ENCODE peak calls at places on chromosomes 2 and 18, in six cellular contexts. One of them, this sample, is unnamed.

GRCh38 chr2:203758841-203759691 is 52.6 kb downstream of the CD28 start:
- DNase-seq in GM12892: no peak
- DNase-seq in transverse colon: no peak
- DNase-seq in HCT116: no peak
- DNase-seq in A549: no peak
- DNase-seq in H54: no peak
- DNase-seq in this sample: no peak

GRCh38 chr18:22847392-22847791 is 85.7 kb upstream of the RBBP8 start:
- DNase-seq in GM12892: no peak
- DNase-seq in transverse colon: no peak
- DNase-seq in HCT116: no peak
- DNase-seq in A549: no peak
- DNase-seq in H54: no peak
- DNase-seq in this sample: no peak

GRCh38 chr2:64992990-64993389 is 3.8 kb downstream of the SLC1A4 start:
- DNase-seq in GM12892: no peak
- DNase-seq in transverse colon: no peak
- DNase-seq in HCT116: no peak
- DNase-seq in A549: no peak
- DNase-seq in H54: no peak
- DNase-seq in this sample: no peak

GRCh38 chr18:55489034-55489741 is 98.8 kb downstream of the TCF4 start:
- DNase-seq in GM12892: no peak
- DNase-seq in transverse colon: no peak
- DNase-seq in HCT116: no peak
- DNase-seq in A549: no peak
- DNase-seq in H54: no peak
- DNase-seq in this sample: no peak

GRCh38 chr2:240707791-240708190 is 16.1 kb downstream of the AQP12A start:
- DNase-seq in GM12892: no peak
- DNase-seq in transverse colon: no peak
- DNase-seq in HCT116: no peak
- DNase-seq in A549: no peak
- DNase-seq in H54: no peak
- DNase-seq in this sample: no peak

GRCh38 chr2:12432985-12433640 is 283.6 kb upstream of the TRIB2 start:
- DNase-seq in GM12892: no peak
- DNase-seq in transverse colon: no peak
- DNase-seq in HCT116: no peak
- DNase-seq in A549: no peak
- DNase-seq in H54: no peak
- DNase-seq in this sample: no peak

GRCh38 chr2:205218056-205218455 is 464.2 kb upstream of the NRP2 start:
- DNase-seq in GM12892: no peak
- DNase-seq in transverse colon: no peak
- DNase-seq in HCT116: no peak
- DNase-seq in A549: no peak
- DNase-seq in H54: no peak
- DNase-seq in this sample: no peak

GRCh38 chr2:207115715-207116364 is 49.9 kb downstream of the KLF7 start:
- DNase-seq in GM12892: no peak
- DNase-seq in transverse colon: no peak
- DNase-seq in HCT116: no peak
- DNase-seq in A549: no peak
- DNase-seq in H54: no peak
- DNase-seq in this sample: no peak

GRCh38 chr2:19841918-19842693 is 59.7 kb downstream of the TTC32 start:
- DNase-seq in GM12892: no peak
- DNase-seq in transverse colon: no peak
- DNase-seq in HCT116: no peak
- DNase-seq in A549: no peak
- DNase-seq in H54: no peak
- DNase-seq in this sample: no peak

GRCh38 chr2:239162141-239162821 is 238.5 kb downstream of the HDAC4 start:
- DNase-seq in GM12892: no peak
- DNase-seq in transverse colon: no peak
- DNase-seq in HCT116: no peak
- DNase-seq in A549: no peak
- DNase-seq in H54: no peak
- DNase-seq in this sample: no peak

GRCh38 chr2:86556508-86556907 is 6.7 kb downstream of the CHMP3 start:
- DNase-seq in GM12892: no peak
- DNase-seq in transverse colon: no peak
- DNase-seq in HCT116: no peak
- DNase-seq in A549: no peak
- DNase-seq in H54: no peak
- DNase-seq in this sample: no peak

GRCh38 chr18:42925036-42925435 is 190.4 kb downstream of the RIT2 start:
- DNase-seq in GM12892: no peak
- DNase-seq in transverse colon: no peak
- DNase-seq in HCT116: no peak
- DNase-seq in A549: no peak
- DNase-seq in H54: no peak
- DNase-seq in this sample: no peak

GRCh38 chr18:42931501-42931900 is 184.0 kb downstream of the RIT2 start:
- DNase-seq in GM12892: no peak
- DNase-seq in transverse colon: no peak
- DNase-seq in HCT116: no peak
- DNase-seq in A549: no peak
- DNase-seq in H54: no peak
- DNase-seq in this sample: no peak

GRCh38 chr18:42929181-42929580 is 186.3 kb downstream of the RIT2 start:
- DNase-seq in GM12892: no peak
- DNase-seq in transverse colon: no peak
- DNase-seq in HCT116: no peak
- DNase-seq in A549: no peak
- DNase-seq in H54: no peak
- DNase-seq in this sample: no peak

GRCh38 chr18:42929857-42930256 is 185.6 kb downstream of the RIT2 start:
- DNase-seq in GM12892: no peak
- DNase-seq in transverse colon: no peak
- DNase-seq in HCT116: no peak
- DNase-seq in A549: no peak
- DNase-seq in H54: no peak
- DNase-seq in this sample: no peak
- TF ChIP-seq POLR2A in GM12892: no peak
- TF ChIP-seq POLR2A in transverse colon: no peak
- TF ChIP-seq POLR2A in HCT116: no peak
- TF ChIP-seq POLR2A in A549: no peak
- TF ChIP-seq POLR2A in H54: no peak
- TF ChIP-seq POLR2A in this sample: no peak

DNA sequence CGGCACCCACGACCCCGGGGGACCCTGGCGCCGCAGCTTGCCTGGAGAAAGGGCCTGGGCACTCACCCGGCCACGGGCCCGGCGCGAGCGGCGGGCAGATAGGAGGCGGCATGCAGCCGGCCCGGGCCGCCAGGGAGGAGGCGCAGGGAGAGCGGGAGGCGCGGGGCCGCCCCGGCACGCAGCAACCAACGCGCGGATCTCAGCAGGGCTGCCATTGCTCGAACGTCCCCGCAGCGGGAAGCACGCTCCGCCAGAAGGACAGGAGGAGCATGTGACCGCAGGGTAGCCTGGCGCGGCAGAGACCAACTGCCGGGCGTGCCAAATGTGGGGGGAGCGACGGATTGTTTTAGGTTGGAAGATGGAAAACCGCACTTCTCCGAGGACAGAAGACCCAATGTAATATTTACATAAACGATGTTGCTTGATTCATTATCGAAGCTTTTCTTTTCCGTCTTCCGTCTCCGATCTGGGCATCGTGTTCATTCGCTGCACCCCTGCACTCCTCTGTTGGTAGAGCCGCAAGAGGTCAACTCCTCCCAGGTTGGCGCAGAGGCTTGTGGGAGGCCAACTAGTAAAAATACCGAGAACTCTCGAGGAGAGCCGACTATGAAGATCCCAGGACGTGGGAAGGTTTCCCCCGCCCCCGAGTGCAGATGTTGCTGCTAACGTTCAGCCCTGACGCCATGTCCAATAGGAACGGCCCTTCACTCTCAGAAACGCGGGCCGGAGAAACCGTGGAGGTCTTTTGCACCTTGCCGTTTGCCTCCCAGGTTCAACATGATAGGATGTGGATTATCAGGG is at the start of gene LRPPRC:
- DNase-seq in GM12892: peak; percentile 86
- DNase-seq in transverse colon: peak; percentile 94
- DNase-seq in HCT116: peak; percentile 94
- DNase-seq in A549: peak; percentile 98
- DNase-seq in H54: peak; percentile 91
- DNase-seq in this sample: peak; percentile 88
- TF ChIP-seq POLR2A in GM12892: peak; percentile 99
- TF ChIP-seq POLR2A in transverse colon: peak; percentile 72
- TF ChIP-seq POLR2A in HCT116: peak; percentile 84
- TF ChIP-seq POLR2A in A549: peak; percentile 97
- TF ChIP-seq POLR2A in H54: peak; percentile 91
- TF ChIP-seq POLR2A in this sample: peak; percentile 94

GRCh38 chr18:45628979-45629958 is 14.0 kb downstream of the SLC14A2 start:
- DNase-seq in GM12892: no peak
- DNase-seq in transverse colon: no peak
- DNase-seq in HCT116: no peak
- DNase-seq in A549: no peak
- DNase-seq in H54: no peak
- DNase-seq in this sample: no peak

GRCh38 chr18:45621068-45621511 is 5.8 kb downstream of the SLC14A2 start:
- DNase-seq in GM12892: peak; percentile 36
- DNase-seq in transverse colon: peak; percentile 16
- DNase-seq in HCT116: peak; percentile 28
- DNase-seq in A549: peak; percentile 34
- DNase-seq in H54: peak; percentile 15
- DNase-seq in this sample: peak; percentile 53

GRCh38 chr18:45626330-45627203 is 11.3 kb downstream of the SLC14A2 start:
- DNase-seq in GM12892: no peak
- DNase-seq in transverse colon: no peak
- DNase-seq in HCT116: no peak
- DNase-seq in A549: no peak
- DNase-seq in H54: peak; percentile 50
- DNase-seq in this sample: no peak

GRCh38 chr18:45627204-45627526 is 11.9 kb downstream of the SLC14A2 start:
- DNase-seq in GM12892: no peak
- DNase-seq in transverse colon: no peak
- DNase-seq in HCT116: no peak
- DNase-seq in A549: no peak
- DNase-seq in H54: no peak
- DNase-seq in this sample: no peak

DNA sequence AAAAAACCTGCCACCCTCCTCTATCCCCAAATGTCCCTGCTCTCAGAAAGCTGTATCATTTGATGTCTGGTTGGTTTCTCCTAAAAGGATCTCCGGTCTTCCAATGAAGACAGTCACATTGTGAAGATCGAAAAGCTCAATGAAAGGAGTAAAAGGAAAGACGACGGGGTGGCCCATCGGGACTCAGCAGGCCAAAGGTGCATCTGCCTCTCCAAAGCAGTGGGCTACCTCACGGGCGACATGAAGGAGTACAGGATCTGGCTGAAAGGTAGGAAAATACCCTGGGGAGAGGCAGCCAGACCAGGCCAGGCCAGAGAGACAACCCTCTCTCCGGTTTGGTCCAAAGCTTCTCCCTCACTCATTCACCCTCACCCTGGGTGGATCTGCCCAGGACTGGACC is 10.3 kb downstream of the SLC14A2 start:
- DNase-seq in GM12892: no peak
- DNase-seq in transverse colon: no peak
- DNase-seq in HCT116: no peak
- DNase-seq in A549: no peak
- DNase-seq in H54: no peak
- DNase-seq in this sample: no peak
- TF ChIP-seq POLR2A in GM12892: no peak
- TF ChIP-seq POLR2A in transverse colon: no peak
- TF ChIP-seq POLR2A in HCT116: no peak
- TF ChIP-seq POLR2A in A549: no peak
- TF ChIP-seq POLR2A in H54: no peak
- TF ChIP-seq POLR2A in this sample: no peak

GRCh38 chr2:127064642-127065250 is 42.2 kb downstream of the BIN1 start:
- DNase-seq in GM12892: peak; percentile 84
- DNase-seq in transverse colon: peak; percentile 85
- DNase-seq in HCT116: peak; percentile 87
- DNase-seq in A549: peak; percentile 98
- DNase-seq in H54: peak; percentile 100
- DNase-seq in this sample: peak; percentile 86
- TF ChIP-seq POLR2A in GM12892: peak; percentile 29
- TF ChIP-seq POLR2A in transverse colon: no peak
- TF ChIP-seq POLR2A in HCT116: no peak
- TF ChIP-seq POLR2A in A549: peak; percentile 31
- TF ChIP-seq POLR2A in H54: no peak
- TF ChIP-seq POLR2A in this sample: no peak

GRCh38 chr2:10120158-10120937 is 2.2 kb upstream of the RRM2 start:
- DNase-seq in GM12892: peak; percentile 90
- DNase-seq in transverse colon: peak; percentile 98
- DNase-seq in HCT116: peak; percentile 90
- DNase-seq in A549: peak; percentile 98
- DNase-seq in H54: peak; percentile 88
- DNase-seq in this sample: peak; percentile 81
- TF ChIP-seq POLR2A in GM12892: peak; percentile 93
- TF ChIP-seq POLR2A in transverse colon: peak; percentile 64
- TF ChIP-seq POLR2A in HCT116: peak; percentile 95
- TF ChIP-seq POLR2A in A549: peak; percentile 83
- TF ChIP-seq POLR2A in H54: peak; percentile 50
- TF ChIP-seq POLR2A in this sample: peak; percentile 78

DNA sequence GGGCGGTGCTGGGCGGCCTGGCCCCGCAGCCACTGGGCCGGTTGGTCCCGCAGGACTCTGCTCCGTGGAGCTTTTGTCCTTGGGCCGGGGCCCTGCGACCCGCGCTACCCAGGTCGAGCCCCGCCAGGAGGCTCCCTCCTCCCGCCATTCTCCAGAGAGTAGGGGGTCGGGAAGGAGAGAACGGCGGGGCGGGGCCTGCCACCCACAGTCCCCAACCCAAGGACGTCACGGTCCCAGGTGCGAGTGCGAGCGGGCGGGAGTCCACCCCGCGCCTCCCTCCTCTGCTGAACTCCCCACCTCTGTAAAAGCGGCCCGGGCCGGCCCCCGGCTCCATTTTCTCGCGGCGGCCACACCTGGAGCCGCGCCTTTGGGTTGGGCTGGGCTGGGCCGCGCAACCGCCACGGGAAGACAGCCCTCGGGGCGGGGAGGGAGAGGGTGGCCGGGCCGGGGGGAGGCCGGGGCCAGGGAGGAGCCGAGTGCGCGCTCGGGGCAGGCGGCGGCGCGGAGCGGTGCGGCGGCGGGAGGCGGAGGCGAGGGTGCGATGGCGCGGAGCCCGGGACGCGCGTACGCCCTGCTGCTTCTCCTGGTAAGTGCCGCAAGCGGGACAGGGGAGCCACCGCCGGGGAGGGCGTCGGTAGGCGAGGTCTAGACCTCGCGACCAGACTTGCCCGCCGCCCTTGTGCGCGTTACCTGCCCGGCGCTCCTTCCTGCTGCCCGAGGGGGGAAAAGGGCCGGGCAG is at the start of gene DSG2:
- DNase-seq in GM12892: peak; percentile 78
- DNase-seq in transverse colon: peak; percentile 92
- DNase-seq in HCT116: no peak
- DNase-seq in A549: peak; percentile 54
- DNase-seq in H54: peak; percentile 59
- DNase-seq in this sample: peak; percentile 74
- TF ChIP-seq POLR2A in GM12892: peak; percentile 83
- TF ChIP-seq POLR2A in transverse colon: peak; percentile 87
- TF ChIP-seq POLR2A in HCT116: peak; percentile 15
- TF ChIP-seq POLR2A in A549: peak; percentile 65
- TF ChIP-seq POLR2A in H54: peak; percentile 63
- TF ChIP-seq POLR2A in this sample: peak; percentile 33